ENCODE peak calls at places on chromosomes 3 and 15, in four cellular contexts. F is HepG2, N is K562, C is A549. W is an unnamed sample.

GRCh38 chr3:65953881-65954733 is 84.6 kb downstream of the MAGI1 start:
- DNase-seq in N (no peak), F (peak), C (no peak), W (no peak)

GRCh38 chr15:95742836-95743235 is 587.7 kb upstream of the NR2F2 start:
- DNase-seq in C (no peak), F (no peak), N (no peak), W (no peak)

GRCh38 chr3:187186801-187187421 is 10.4 kb upstream of the RTP1 start:
- DNase-seq in F (peak), N (peak), C (no peak), W (no peak)

GRCh38 chr3:23548706-23549105 is 257.0 kb upstream of the UBE2E1 start:
- DNase-seq in C (no peak), N (no peak), F (no peak), W (no peak)

GRCh38 chr3:128316456-128316855 is 150.2 kb downstream of the DNAJB8 start:
- DNase-seq in C (no peak), F (no peak), N (no peak), W (peak)

GRCh38 chr3:194382196-194382891 is 12.8 kb upstream of the LRRC15 start:
- DNase-seq in F (no peak), C (no peak), N (no peak), W (no peak)

GRCh38 chr3:13537926-13538325 is 11.0 kb upstream of the FBLN2 start:
- DNase-seq in F (no peak), C (peak), N (no peak), W (no peak)

GRCh38 chr3:64188810-64189560 is 36.3 kb downstream of the PRICKLE2 start:
- DNase-seq in C (peak), F (no peak), N (no peak), W (no peak)

GRCh38 chr3:66499881-66500574 is 794 bp downstream of the LRIG1 start:
- DNase-seq in F (no peak), N (no peak), C (peak), W (no peak)

GRCh38 chr15:69156726-69157381 is 3.6 kb upstream of the GLCE start:
- DNase-seq in C (no peak), F (no peak), N (no peak), W (no peak)

GRCh38 chr15:64845183-64845611 is 3.5 kb downstream of the PLEKHO2 start:
- DNase-seq in N (no peak), C (no peak), F (no peak), W (no peak)

GRCh38 chr3:170368921-170369320 is 11.4 kb downstream of the SKIL start:
- DNase-seq in F (no peak), N (no peak), C (no peak), W (no peak)

GRCh38 chr15:77030042-77030927 is 35.4 kb downstream of the PSTPIP1 start:
- DNase-seq in F (no peak), N (no peak), C (no peak), W (peak)

GRCh38 chr3:32681811-32682210 is 3.2 kb upstream of the CNOT10 start:
- DNase-seq in C (no peak), F (no peak), N (no peak), W (no peak)

GRCh38 chr15:98347001-98347400 is 301.3 kb upstream of the IGF1R start:
- DNase-seq in F (no peak), C (no peak), N (no peak), W (no peak)

GRCh38 chr3:30597131-30597768 is 9.2 kb upstream of the TGFBR2 start:
- DNase-seq in N (no peak), C (peak), F (peak), W (no peak)

GRCh38 chr15:74593122-74593521 is 22.5 kb upstream of the CLK3 start:
- DNase-seq in C (no peak), N (no peak), F (peak), W (no peak)

GRCh38 chr15:92818658-92819311 is 81.3 kb upstream of the CHD2 start:
- DNase-seq in N (peak), C (no peak), F (no peak), W (no peak)

GRCh38 chr15:39594056-39594763 is 13.3 kb downstream of the THBS1 start:
- DNase-seq in F (no peak), C (no peak), N (no peak), W (no peak)

GRCh38 chr3:155743616-155744015 is 1.3 kb downstream of the PLCH1 start:
- DNase-seq in F (no peak), N (no peak), C (no peak), W (no peak)

GRCh38 chr15:40787344-40787841 is 17.6 kb downstream of the C15orf62 start:
- DNase-seq in N (no peak), C (no peak), F (no peak), W (no peak)

GRCh38 chr3:151379083-151379734 is 5.3 kb downstream of the P2RY12 start:
- DNase-seq in N (peak), F (peak), C (peak), W (no peak)

GRCh38 chr15:81504170-81504905 is 130.3 kb upstream of the TMC3 start:
- DNase-seq in N (no peak), C (no peak), F (no peak), W (no peak)

GRCh38 chr3:170689218-170689874 is 103.5 kb upstream of the SLC7A14 start:
- DNase-seq in F (no peak), C (peak), N (no peak), W (peak)

GRCh38 chr3:107916166-107916565 is 174.7 kb downstream of the CD47 start:
- DNase-seq in F (no peak), N (no peak), C (no peak), W (no peak)

GRCh38 chr3:152595975-152596832 is 238.7 kb upstream of the P2RY1 start:
- DNase-seq in N (peak), F (peak), C (no peak), W (no peak)

GRCh38 chr15:97091093-97091492 is 760.6 kb downstream of the NR2F2 start:
- DNase-seq in F (no peak), N (no peak), C (no peak), W (no peak)

GRCh38 chr3:99236576-99236975 is 335.1 kb upstream of the DCBLD2 start:
- DNase-seq in C (no peak), N (no peak), F (no peak), W (no peak)

GRCh38 chr3:60841355-60841754 is 409.9 kb downstream of the FHIT start:
- DNase-seq in N (no peak), F (peak), C (no peak), W (no peak)

GRCh38 chr3:42707620-42708355 is 5.2 kb upstream of the HHATL start:
- DNase-seq in F (no peak), N (no peak), C (no peak), W (no peak)

GRCh38 chr3:136728434-136728833 is 23.7 kb downstream of the STAG1 start:
- DNase-seq in C (no peak), N (no peak), F (no peak), W (no peak)

GRCh38 chr15:39323706-39324105 is 257.2 kb upstream of the THBS1 start:
- DNase-seq in N (no peak), C (no peak), F (no peak), W (no peak)

GRCh38 chr3:52895416-52895815 is 1.9 kb downstream of the STIMATE start:
- DNase-seq in N (no peak), C (no peak), F (no peak), W (no peak)

GRCh38 chr3:45332493-45332892 is 55.9 kb upstream of the LARS2 start:
- DNase-seq in F (no peak), N (no peak), C (no peak), W (no peak)

GRCh38 chr3:190983875-190984274 is 121.4 kb upstream of the GMNC start:
- DNase-seq in C (no peak), N (no peak), F (no peak), W (no peak)

GRCh38 chr15:68672781-68673205 is 94.0 kb downstream of the CORO2B start:
- DNase-seq in F (no peak), C (no peak), N (no peak), W (peak)

GRCh38 chr3:50585919-50586762 is 16.8 kb downstream of the HEMK1 start:
- DNase-seq in F (no peak), N (no peak), C (no peak), W (no peak)

GRCh38 chr3:188721990-188722389 is 449.8 kb upstream of the TPRG1 start:
- DNase-seq in N (no peak), F (no peak), C (no peak), W (no peak)

GRCh38 chr3:25423780-25424179 is 4.3 kb upstream of the RARB start:
- DNase-seq in C (no peak), F (no peak), N (no peak), W (no peak)

GRCh38 chr15:55357774-55358173 is 38.8 kb downstream of the PIGB start:
- DNase-seq in F (no peak), C (no peak), N (no peak), W (no peak)

GRCh38 chr3:164791263-164791662 is 287.0 kb downstream of the SI start:
- DNase-seq in N (no peak), C (no peak), F (no peak), W (no peak)
- TF ChIP-seq RNF2 in N (no peak), C (no peak), F (no peak), W (no peak)

GRCh38 chr15:27017168-27017809 is 46.3 kb downstream of the GABRG3 start:
- DNase-seq in C (peak), F (peak), N (peak), W (peak)
- TF ChIP-seq RNF2 in C (no peak), F (no peak), N (no peak), W (no peak)

DNA sequence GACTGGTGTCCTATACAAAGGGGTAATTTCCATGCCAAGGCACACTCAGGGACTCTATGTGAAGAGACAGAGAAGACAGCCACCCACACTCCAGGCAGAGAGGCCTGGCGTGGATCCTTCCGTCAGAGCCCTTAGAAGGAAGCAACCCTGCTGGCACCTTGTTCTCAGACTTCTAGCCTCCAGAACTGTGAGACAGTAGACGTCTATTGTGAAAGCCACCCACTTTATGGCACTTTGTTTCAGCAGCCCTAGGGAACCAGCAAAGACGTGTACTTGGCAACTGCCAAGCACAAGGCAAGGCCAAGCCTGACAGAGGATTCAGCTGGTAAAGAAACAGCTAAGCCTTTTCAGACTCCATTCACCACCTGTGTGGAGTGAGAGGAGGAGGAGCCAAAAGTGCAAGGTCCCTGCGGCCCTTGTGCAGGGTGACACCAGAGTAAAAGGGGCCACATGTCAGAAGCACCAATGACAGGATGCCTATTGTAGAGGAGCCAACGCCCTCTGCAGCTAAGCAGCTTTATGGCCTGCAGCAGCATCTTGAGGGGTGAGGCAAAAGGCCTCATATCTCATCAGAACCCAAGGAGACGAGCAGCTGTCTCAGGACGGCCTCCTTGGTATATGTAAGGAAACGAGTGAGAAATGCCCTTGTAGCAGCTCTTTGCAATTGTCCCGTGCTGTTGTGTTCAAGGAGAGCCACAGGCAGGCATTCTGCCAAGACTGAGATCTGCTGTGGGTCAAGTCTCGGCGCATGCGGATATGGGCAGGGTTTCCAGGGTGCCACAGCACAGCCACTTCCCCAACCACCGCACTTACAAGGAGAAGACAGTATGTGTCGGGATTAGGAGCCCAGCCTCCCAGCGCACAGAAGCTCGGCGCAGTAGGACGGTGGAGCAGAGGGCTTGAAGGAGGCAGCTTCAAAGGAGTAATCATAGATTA is 121.5 kb upstream of the LIPC start:
- DNase-seq in N (no peak), F (peak), C (no peak), W (no peak)
- TF ChIP-seq RNF2 in N (no peak), F (no peak), C (no peak), W (no peak)

DNA sequence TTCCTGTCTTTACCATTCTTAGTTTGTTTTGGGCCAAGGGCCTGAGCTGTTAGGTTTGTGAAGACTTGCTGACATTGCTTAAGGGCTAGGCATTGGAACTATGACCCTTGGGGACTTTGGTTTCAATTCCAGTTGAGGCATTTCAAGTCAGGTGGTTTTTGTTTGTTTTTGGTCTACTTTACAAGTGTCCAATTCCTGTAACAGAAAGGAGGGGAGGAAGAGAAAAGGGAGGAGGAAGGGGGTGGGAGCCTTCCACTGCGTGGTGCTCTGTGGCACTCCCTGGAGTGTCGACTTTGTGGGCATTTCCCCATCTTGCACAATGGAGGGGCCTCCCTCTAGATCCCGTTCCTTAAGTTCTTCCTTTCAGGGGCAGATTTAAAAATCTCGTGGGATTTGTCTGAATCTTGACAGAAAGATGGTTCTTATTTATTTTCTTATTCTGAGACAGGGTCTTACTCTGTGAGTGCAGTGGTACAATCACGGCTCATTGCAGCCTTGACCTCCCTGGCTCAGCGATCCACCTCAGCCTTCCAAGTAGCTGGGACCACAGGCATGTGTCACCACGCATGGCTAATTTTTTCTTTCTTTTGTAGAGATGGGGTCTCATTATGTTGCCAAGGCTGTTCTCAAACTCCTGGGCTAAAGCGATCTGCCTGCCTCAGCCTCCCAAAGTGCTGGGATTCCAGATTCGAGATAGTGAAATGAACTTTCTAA is 59.5 kb upstream of the RYK start:
- DNase-seq in N (no peak), C (no peak), F (peak), W (no peak)
- TF ChIP-seq RNF2 in N (no peak), C (no peak), F (no peak), W (no peak)

W was measured in H1.